ENCODE peak calls at places on chromosomes 16 and 17, in ten cellular contexts. L is uterus; X is globus pallidus; R is NCI-H1092; F is HTR-8/SVneo; Q is aorta; W is activated effector memory CD4-positive, alpha-beta T cell treated with Interleukin-2 at 50 U/mL for 16 hours; G is caudate nucleus; N is HL-60; A is memory B cell. M is an unnamed sample.

GRCh38 chr17:39928868-39929651 is 1.5 kb downstream of the LRRC3C start:
- DNase-seq in L (no peak), G (no peak), Q (no peak), X (no peak), A (no peak), R (no peak), F (peak), W (no peak), N (no peak), M (no peak)

GRCh38 chr17:15381707-15382106 is 40.3 kb upstream of the TEKT3 start:
- DNase-seq in F (no peak), G (no peak), R (no peak), N (no peak), L (no peak), A (no peak), W (no peak), Q (no peak), X (no peak), M (no peak)

GRCh38 chr17:80449930-80450576 is 26.4 kb downstream of the NPTX1 start:
- DNase-seq in W (no peak), N (no peak), A (no peak), L (no peak), X (no peak), Q (no peak), G (no peak), R (no peak), F (no peak), M (no peak)

GRCh38 chr16:26195225-26195624 is 503.5 kb downstream of the HS3ST4 start:
- DNase-seq in R (no peak), A (no peak), W (no peak), Q (no peak), N (no peak), L (no peak), X (no peak), G (no peak), F (no peak), M (no peak)

GRCh38 chr17:81160306-81160705 is 5.0 kb upstream of the PVALEF start:
- DNase-seq in L (no peak), Q (no peak), F (no peak), X (no peak), N (peak), G (peak), A (no peak), W (no peak), R (no peak), M (no peak)

GRCh38 chr16:15672514-15673167 is 22.6 kb downstream of the NDE1 start:
- DNase-seq in G (peak), W (peak), X (peak), A (no peak), L (peak), R (no peak), F (peak), N (peak), Q (peak), M (no peak)

GRCh38 chr16:64829678-64830077 is 292.2 kb downstream of the CDH11 start:
- DNase-seq in A (no peak), G (no peak), R (no peak), N (no peak), W (no peak), F (no peak), L (no peak), X (no peak), Q (no peak), M (no peak)

GRCh38 chr17:73091770-73092517 is 544 bp downstream of the SLC39A11 start:
- DNase-seq in W (no peak), Q (no peak), F (peak), L (peak), X (peak), N (peak), A (no peak), R (no peak), G (no peak), M (no peak)

GRCh38 chr16:3589001-3589400 is 11.8 kb upstream of the NLRC3 start:
- DNase-seq in Q (no peak), G (no peak), N (no peak), W (no peak), L (no peak), X (no peak), A (no peak), F (no peak), R (no peak), M (no peak)

M was measured in GM12892.